ENCODE peak calls at places on chromosomes 7 and 10, in four cellular contexts. J is cardiac muscle cell, B is left ventricle myocardium inferior, O is sigmoid colon. A is an unnamed sample.

GRCh38 chr7:81467964-81468363 is 301.9 kb downstream of the HGF start:
- DNase-seq in J (no peak), B (no peak), O (no peak), A (no peak)

GRCh38 chr10:29634764-29635625 is at the start of gene SVIL:
- DNase-seq in J (peak; percentile 96), B (peak; percentile 64), O (peak; percentile 95), A (no peak)

GRCh38 chr7:24580283-24580946 is 7.2 kb downstream of the PALS2 start:
- DNase-seq in J (no peak), B (no peak), O (no peak), A (no peak)

GRCh38 chr10:37865957-37866671 is 8.7 kb upstream of the ZNF248 start:
- DNase-seq in J (no peak), B (no peak), O (no peak), A (no peak)

GRCh38 chr7:79452032-79452494 is 1.4 kb downstream of the MAGI2 start:
- DNase-seq in J (peak; percentile 91), B (peak; percentile 83), O (peak; percentile 95), A (peak; percentile 10)

GRCh38 chr10:70283445-70284399 is at the start of gene NPFFR1:
- DNase-seq in J (peak; percentile 32), B (no peak), O (no peak), A (no peak)

GRCh38 chr10:84200537-84201243 is 6.4 kb downstream of the CDHR1 start:
- DNase-seq in J (no peak), B (no peak), O (peak; percentile 44), A (no peak)

GRCh38 chr10:62647375-62648092 is 157.0 kb upstream of the ADO start:
- DNase-seq in J (no peak), B (no peak), O (no peak), A (no peak)

GRCh38 chr7:155883491-155884224 is 71.4 kb upstream of the SHH start:
- DNase-seq in J (no peak), B (no peak), O (peak; percentile 37), A (no peak)

GRCh38 chr10:53209941-53210611 is 437.5 kb upstream of the MBL2 start:
- DNase-seq in J (peak; percentile 37), B (no peak), O (no peak), A (no peak)

GRCh38 chr10:43073191-43073590 is 3.7 kb upstream of the RET start:
- DNase-seq in J (no peak), B (peak; percentile 2), O (no peak), A (no peak)

GRCh38 chr7:158010956-158011698 is 576.5 kb downstream of the PTPRN2 start:
- DNase-seq in J (no peak), B (no peak), O (no peak), A (no peak)

GRCh38 chr10:13684252-13684791 is 97.6 kb downstream of the PRPF18 start:
- DNase-seq in J (no peak), B (peak; percentile 88), O (peak; percentile 92), A (no peak)

GRCh38 chr7:143354965-143355364 is 7.5 kb downstream of the FAM131B start:
- DNase-seq in J (no peak), B (no peak), O (no peak), A (no peak)

GRCh38 chr7:100378114-100378760 is 5.0 kb downstream of the PILRA start:
- DNase-seq in J (no peak), B (no peak), O (no peak), A (no peak)

GRCh38 chr10:3822541-3822940 is 37.5 kb upstream of the KLF6 start:
- DNase-seq in J (no peak), B (no peak), O (no peak), A (no peak)

GRCh38 chr10:133143200-133143533 is 16.9 kb upstream of the KNDC1 start:
- DNase-seq in J (no peak), B (peak; percentile 8), O (peak; percentile 56), A (no peak)

GRCh38 chr10:74078037-74078436 is 72.6 kb downstream of the AP3M1 start:
- DNase-seq in J (no peak), B (no peak), O (no peak), A (no peak)

GRCh38 chr7:94182066-94182465 is 177.9 kb upstream of the BET1 start:
- DNase-seq in J (no peak), B (no peak), O (no peak), A (no peak)

DNA sequence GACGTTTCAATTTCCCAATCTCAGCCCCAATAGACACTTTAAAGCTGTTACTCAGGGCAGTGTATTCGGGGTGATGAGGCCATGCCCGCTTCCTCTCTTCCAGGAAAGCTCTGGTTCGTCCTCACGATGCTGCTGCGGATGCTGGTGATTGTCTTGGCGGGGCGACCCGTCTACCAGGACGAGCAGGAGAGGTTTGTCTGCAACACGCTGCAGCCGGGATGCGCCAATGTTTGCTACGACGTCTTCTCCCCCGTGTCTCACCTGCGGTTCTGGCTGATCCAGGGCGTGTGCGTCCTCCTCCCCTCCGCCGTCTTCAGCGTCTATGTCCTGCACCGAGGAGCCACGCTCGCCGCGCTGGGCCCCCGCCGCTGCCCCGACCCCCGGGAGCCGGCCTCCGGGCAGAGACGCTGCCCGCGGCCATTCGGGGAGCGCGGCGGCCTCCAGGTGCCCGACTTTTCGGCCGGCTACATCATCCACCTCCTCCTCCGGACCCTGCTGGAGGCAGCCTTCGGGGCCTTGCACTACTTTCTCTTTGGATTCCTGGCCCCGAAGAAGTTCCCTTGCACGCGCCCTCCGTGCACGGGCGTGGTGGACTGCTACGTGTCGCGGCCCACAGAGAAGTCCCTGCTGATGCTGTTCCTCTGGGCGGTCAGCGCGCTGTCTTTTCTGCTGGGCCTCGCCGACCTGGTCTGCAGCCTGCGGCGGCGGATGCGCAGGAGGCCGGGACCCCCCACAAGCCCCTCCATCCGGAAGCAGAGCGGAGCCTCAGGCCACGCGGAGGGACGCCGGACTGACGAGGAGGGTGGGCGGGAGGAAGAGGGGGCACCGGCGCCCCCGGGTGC is 2.6 kb downstream of the GJD4 start:
- DNase-seq in J (no peak), B (no peak), O (no peak), A (no peak)
- H3K4me3 ChIP-seq in J (no peak overlapping the region), B (peak overlapping the region; percentile 69), O (peak overlapping the region; percentile 51), A (peak overlapping the region; percentile 11)

GRCh38 chr7:5064391-5065106 is 18.9 kb downstream of the RBAK start:
- DNase-seq in J (no peak), B (no peak), O (no peak), A (no peak)
- H3K9me3 ChIP-seq in J (peaks cover 28% of the 10 kb centered on the region), B (peaks cover 100% of the 10 kb centered on the region), O (peaks cover 52% of the 10 kb centered on the region), A (peaks cover 58% of the 10 kb centered on the region)

GRCh38 chr10:72084094-72084459 is 4.3 kb downstream of the SPOCK2 start:
- DNase-seq in J (no peak), B (no peak), O (no peak), A (no peak)
- H3K36me3 ChIP-seq in J (no peaks in the 10 kb centered on the region), B (no peaks in the 10 kb centered on the region), O (no peaks in the 10 kb centered on the region), A (no peaks in the 10 kb centered on the region)

GRCh38 chr7:107889992-107890391 is 991 bp upstream of the DLD start:
- DNase-seq in J (no peak), B (no peak), O (no peak), A (no peak)
- H3K4me3 ChIP-seq in J (no peak overlapping the region), B (peak overlapping the region; percentile 82), O (no peak overlapping the region), A (no peak overlapping the region)

DNA sequence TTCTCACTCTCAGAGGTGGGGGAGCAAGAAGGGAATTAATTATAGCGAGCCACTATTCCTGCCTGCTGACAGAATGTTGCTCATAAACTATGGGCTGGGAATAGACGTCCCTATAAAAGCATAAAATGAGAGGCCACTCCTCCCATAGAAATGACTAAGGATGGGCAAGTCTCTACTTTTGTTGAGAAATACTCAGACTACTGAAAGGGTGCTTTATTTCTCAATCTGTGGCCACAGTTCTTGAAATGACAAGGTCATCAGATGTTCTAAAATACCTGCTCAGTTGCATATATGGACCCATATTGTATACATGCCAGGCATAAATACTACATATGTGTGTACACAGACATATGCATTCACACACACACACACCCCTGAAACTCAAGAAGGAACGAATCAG is 691.4 kb upstream of the SORCS1 start:
- DNase-seq in J (no peak), B (no peak), O (no peak), A (no peak)
- H3K9me3 ChIP-seq in J (no peaks in the 10 kb centered on the region), B (peaks cover 12% of the 10 kb centered on the region), O (no peaks in the 10 kb centered on the region), A (no peaks in the 10 kb centered on the region)

GRCh38 chr7:45055016-45055415 is 33.8 kb downstream of the NACAD start:
- DNase-seq in J (no peak), B (no peak), O (no peak), A (no peak)

GRCh38 chr7:45053401-45053800 is 35.4 kb downstream of the NACAD start:
- DNase-seq in J (no peak), B (no peak), O (no peak), A (no peak)

GRCh38 chr7:45054442-45054841 is 34.3 kb downstream of the NACAD start:
- DNase-seq in J (no peak), B (no peak), O (no peak), A (no peak)

GRCh38 chr7:45055594-45056219 is 33.1 kb downstream of the NACAD start:
- DNase-seq in J (no peak), B (no peak), O (no peak), A (no peak)

DNA sequence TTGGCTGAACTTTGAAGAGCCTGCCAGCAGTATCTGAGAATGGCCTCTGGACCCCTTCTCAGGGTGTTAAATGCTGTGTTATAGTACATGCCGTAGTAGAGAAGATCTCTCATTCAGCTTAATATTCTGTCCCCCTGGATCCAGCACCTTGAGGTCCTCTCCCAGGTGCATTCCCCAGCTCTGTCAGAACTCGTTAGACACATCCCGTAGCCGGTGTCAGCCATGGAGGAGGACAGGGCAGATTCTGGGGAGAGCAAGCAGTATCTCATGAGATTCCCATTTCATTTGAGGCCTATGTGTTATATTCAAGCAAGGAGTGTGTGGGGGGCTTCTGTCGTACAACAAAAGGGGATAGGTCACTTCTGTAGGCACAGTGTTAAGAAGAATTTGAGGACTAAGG is 34.8 kb downstream of the NACAD start:
- DNase-seq in J (no peak), B (no peak), O (no peak), A (no peak)
- H3K36me3 ChIP-seq in J (no peaks in the 10 kb centered on the region), B (peaks cover 15% of the 10 kb centered on the region), O (peaks cover 7% of the 10 kb centered on the region), A (no peaks in the 10 kb centered on the region)

DNA sequence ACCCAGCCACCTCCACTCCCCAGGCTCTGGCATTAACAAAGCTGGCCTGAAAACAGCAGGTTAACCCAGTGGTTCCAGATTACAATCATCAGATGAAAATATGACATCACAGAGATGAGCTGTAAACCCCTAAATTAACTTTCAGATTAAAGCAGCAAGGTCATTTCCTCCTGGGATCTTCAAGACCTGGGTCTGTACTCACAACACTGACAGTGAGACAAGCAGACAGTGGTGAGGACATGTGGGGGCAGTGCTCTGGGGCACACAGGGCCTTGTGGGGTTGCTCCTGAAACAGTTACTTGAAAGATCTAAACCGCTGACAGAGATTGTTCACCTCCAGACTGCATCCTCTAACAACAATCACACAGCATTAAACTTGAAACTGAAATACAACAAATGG is 134.1 kb downstream of the ZNF438 start:
- DNase-seq in J (no peak), B (no peak), O (no peak), A (no peak)
- H3K4me3 ChIP-seq in J (no peak overlapping the region), B (no peak overlapping the region), O (no peak overlapping the region), A (no peak overlapping the region)